ENCODE peak calls at places on chromosomes 11 and 22, in four cellular contexts. Q, E, F and T are unnamed samples.

GRCh38 chr11:35111171-35112055 is 27.6 kb upstream of the CD44 start:
- DNase-seq in Q (peak; percentile 99), E (no peak), F (no peak), T (no peak)

GRCh38 chr11:128467610-128468041 is 119.7 kb downstream of the ETS1 start:
- DNase-seq in F (peak; percentile 54), E (no peak), Q (peak; percentile 93), T (no peak)

GRCh38 chr22:19707347-19708322 is 6.7 kb upstream of the SEPTIN5 start:
- DNase-seq in E (no peak), F (no peak), Q (no peak), T (no peak)

GRCh38 chr11:17553249-17553546 is 6.1 kb downstream of the OTOG start:
- DNase-seq in Q (no peak), E (no peak), F (no peak), T (no peak)

GRCh38 chr11:11584937-11585336 is 36.9 kb downstream of the GALNT18 start:
- DNase-seq in E (no peak), Q (no peak), F (no peak), T (no peak)

GRCh38 chr11:65778431-65778900 is 2.3 kb downstream of the AP5B1 start:
- DNase-seq in F (no peak), Q (no peak), E (no peak), T (no peak)

GRCh38 chr11:19441752-19442553 is 201.2 kb upstream of the E2F8 start:
- DNase-seq in Q (peak; percentile 97), F (no peak), E (no peak), T (no peak)

GRCh38 chr22:24185001-24185500 is 3.8 kb downstream of the SUSD2 start:
- DNase-seq in F (no peak), Q (no peak), E (no peak), T (no peak)

GRCh38 chr11:37623778-37624177 is 1025.7 kb upstream of the RAG2 start:
- DNase-seq in F (no peak), Q (no peak), E (no peak), T (no peak)

GRCh38 chr11:12066056-12066798 is 44.2 kb upstream of the MICAL2 start:
- DNase-seq in E (no peak), F (no peak), Q (peak; percentile 97), T (no peak)

GRCh38 chr11:128482512-128483191 is 104.7 kb downstream of the ETS1 start:
- DNase-seq in Q (no peak), E (no peak), F (peak; percentile 57), T (no peak)

GRCh38 chr11:13189561-13190435 is 87.8 kb upstream of the BMAL1 start:
- DNase-seq in E (no peak), F (no peak), Q (no peak), T (no peak)
- H3K27ac ChIP-seq in E (no peak overlapping the region), F (no peak overlapping the region), Q (no peak overlapping the region), T (no peak overlapping the region)

GRCh38 chr22:22746963-22747933 is 102.8 kb downstream of the GGTLC2 start:
- DNase-seq in E (no peak), F (no peak), Q (no peak), T (peak; percentile 29)
- H3K27ac ChIP-seq in E (no peak overlapping the region), F (no peak overlapping the region), Q (no peak overlapping the region), T (no peak overlapping the region)

GRCh38 chr11:58060535-58060934 is 29.8 kb downstream of the OR6Q1 start:
- DNase-seq in E (no peak), Q (no peak), F (no peak), T (no peak)
- H3K27ac ChIP-seq in E (no peak overlapping the region), Q (peak overlapping the region; percentile 74), F (no peak overlapping the region), T (no peak overlapping the region)

GRCh38 chr11:2741006-2741376 is 41.2 kb upstream of the KCNQ1OT1 start:
- DNase-seq in E (no peak), Q (no peak), F (no peak), T (no peak)
- H3K27ac ChIP-seq in E (no peak overlapping the region), Q (no peak overlapping the region), F (no peak overlapping the region), T (no peak overlapping the region)

GRCh38 chr11:10155793-10156490 is 138.1 kb downstream of the SBF2 start:
- DNase-seq in F (no peak), E (no peak), Q (peak; percentile 26), T (no peak)
- H3K27ac ChIP-seq in F (no peak overlapping the region), E (no peak overlapping the region), Q (no peak overlapping the region), T (no peak overlapping the region)

GRCh38 chr11:133699071-133699470 is 146.2 kb downstream of the SPATA19 start:
- DNase-seq in F (no peak), E (no peak), Q (no peak), T (no peak)
- H3K27ac ChIP-seq in F (no peak overlapping the region), E (no peak overlapping the region), Q (no peak overlapping the region), T (no peak overlapping the region)

GRCh38 chr11:72772059-72772458 is 19.9 kb upstream of the ARAP1 start:
- DNase-seq in E (no peak), F (no peak), Q (no peak), T (no peak)

GRCh38 chr11:72769680-72770079 is 17.5 kb upstream of the ARAP1 start:
- DNase-seq in F (no peak), E (no peak), Q (no peak), T (no peak)

GRCh38 chr11:72773291-72773690 is 20.6 kb downstream of the STARD10 start:
- DNase-seq in F (no peak), E (no peak), Q (peak; percentile 77), T (no peak)

GRCh38 chr11:72770799-72771198 is 18.6 kb upstream of the ARAP1 start:
- DNase-seq in E (no peak), F (no peak), Q (no peak), T (no peak)

GRCh38 chr11:72771507-72771906 is 19.3 kb upstream of the ARAP1 start:
- DNase-seq in Q (no peak), E (no peak), F (no peak), T (no peak)
- H3K27ac ChIP-seq in Q (no peak overlapping the region), E (no peak overlapping the region), F (no peak overlapping the region), T (no peak overlapping the region)

GRCh38 chr11:75146711-75147110 is 4.2 kb upstream of the SLCO2B1 start:
- DNase-seq in F (no peak), E (no peak), Q (no peak), T (no peak)

GRCh38 chr11:75145972-75146519 is 4.9 kb upstream of the SLCO2B1 start:
- DNase-seq in E (no peak), Q (no peak), F (no peak), T (no peak)

GRCh38 chr11:75147875-75148263 is 3.0 kb upstream of the SLCO2B1 start:
- DNase-seq in Q (no peak), E (no peak), F (no peak), T (no peak)

GRCh38 chr11:75148436-75148983 is 2.4 kb upstream of the SLCO2B1 start:
- DNase-seq in Q (no peak), E (no peak), F (no peak), T (no peak)

DNA sequence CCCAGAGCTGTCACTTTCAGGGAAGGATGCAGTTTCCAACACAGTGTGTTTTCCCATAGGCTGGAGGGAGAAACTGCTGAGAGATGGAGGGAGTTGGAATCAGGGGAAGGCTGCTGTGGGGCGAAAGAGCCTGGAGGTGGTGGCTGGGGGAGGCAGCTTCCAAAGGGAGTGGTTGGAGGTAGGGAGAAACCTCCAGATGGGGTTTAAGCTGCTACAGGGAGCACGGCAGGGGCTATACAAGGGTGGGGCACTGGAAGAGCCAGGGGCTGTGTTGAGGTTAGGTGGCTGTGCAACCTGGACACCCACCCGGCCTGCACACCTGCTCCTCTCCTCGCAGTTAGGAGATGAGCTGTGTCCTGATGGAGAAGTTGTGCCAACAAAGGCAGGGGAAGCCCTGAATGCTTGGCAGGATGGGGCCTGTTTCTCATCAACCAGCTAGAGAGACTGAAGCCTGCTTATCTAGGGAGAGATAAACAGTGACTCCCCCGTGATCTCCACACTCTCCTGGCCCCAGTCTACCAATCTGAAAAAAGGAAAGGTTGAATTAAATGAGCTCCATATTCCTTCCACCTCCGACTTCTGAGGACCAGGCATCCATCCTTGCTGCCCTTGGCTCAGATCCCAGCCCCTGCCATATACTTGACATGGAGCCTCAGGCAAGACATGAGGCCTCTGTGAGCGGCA is 3.6 kb upstream of the SLCO2B1 start:
- DNase-seq in Q (no peak), F (no peak), E (no peak), T (no peak)
- H3K27ac ChIP-seq in Q (no peak overlapping the region), F (no peak overlapping the region), E (no peak overlapping the region), T (peak overlapping the region; percentile 47)

GRCh38 chr11:33310720-33311500 is 53.7 kb downstream of the HIPK3 start:
- DNase-seq in E (peak; percentile 59), Q (peak; percentile 60), F (no peak), T (no peak)
- H3K27ac ChIP-seq in E (no peak overlapping the region), Q (no peak overlapping the region), F (no peak overlapping the region), T (no peak overlapping the region)

GRCh38 chr11:74739546-74740270 is 8.5 kb upstream of the CHRDL2 start:
- DNase-seq in E (peak; percentile 77), Q (peak; percentile 60), F (peak; percentile 34), T (peak; percentile 11)

GRCh38 chr11:74746868-74747267 is 1.8 kb upstream of the RNF169 start:
- DNase-seq in Q (no peak), F (no peak), E (no peak), T (no peak)

GRCh38 chr11:74744277-74744676 is 4.4 kb upstream of the RNF169 start:
- DNase-seq in E (no peak), F (no peak), Q (no peak), T (no peak)

GRCh38 chr11:74743640-74744039 is 5.0 kb upstream of the RNF169 start:
- DNase-seq in Q (no peak), F (no peak), E (no peak), T (no peak)

GRCh38 chr11:74742070-74742469 is 6.6 kb upstream of the RNF169 start:
- DNase-seq in F (no peak), Q (no peak), E (no peak), T (no peak)
- H3K27ac ChIP-seq in F (no peak overlapping the region), Q (no peak overlapping the region), E (no peak overlapping the region), T (no peak overlapping the region)